ENCODE peak calls at places on chromosomes 4 and X, in five cellular contexts. One of them, this sample, is unnamed.

GRCh38 chrX:118976599-118977340 is 2.4 kb downstream of the LONRF3 start:
- DNase-seq in right lobe of liver: peak
- DNase-seq in MCF 10A: peak
- DNase-seq in cardiac muscle cell: no peak
- DNase-seq in MM.1S: no peak
- DNase-seq in this sample: peak

GRCh38 chrX:150504399-150505186 is 63.8 kb upstream of the MTM1 start:
- DNase-seq in right lobe of liver: no peak
- DNase-seq in MCF 10A: no peak
- DNase-seq in cardiac muscle cell: no peak
- DNase-seq in MM.1S: no peak
- DNase-seq in this sample: no peak

GRCh38 chr4:38062088-38062893 is 102.1 kb downstream of the PTTG2 start:
- DNase-seq in right lobe of liver: peak
- DNase-seq in MCF 10A: peak
- DNase-seq in cardiac muscle cell: peak
- DNase-seq in MM.1S: peak
- DNase-seq in this sample: no peak

GRCh38 chr4:159505275-159505975 is 402.5 kb downstream of the RAPGEF2 start:
- DNase-seq in right lobe of liver: no peak
- DNase-seq in MCF 10A: no peak
- DNase-seq in cardiac muscle cell: no peak
- DNase-seq in MM.1S: no peak
- DNase-seq in this sample: no peak

GRCh38 chr4:5785806-5786680 is 75.0 kb downstream of the EVC start:
- DNase-seq in right lobe of liver: no peak
- DNase-seq in MCF 10A: peak
- DNase-seq in cardiac muscle cell: no peak
- DNase-seq in MM.1S: no peak
- DNase-seq in this sample: no peak

GRCh38 chr4:99790796-99791617 is 25.6 kb upstream of the DAPP1 start:
- DNase-seq in right lobe of liver: no peak
- DNase-seq in MCF 10A: peak
- DNase-seq in cardiac muscle cell: no peak
- DNase-seq in MM.1S: no peak
- DNase-seq in this sample: no peak

GRCh38 chr4:2961411-2962098 is 1.7 kb downstream of the NOP14 start:
- DNase-seq in right lobe of liver: no peak
- DNase-seq in MCF 10A: peak
- DNase-seq in cardiac muscle cell: no peak
- DNase-seq in MM.1S: no peak
- DNase-seq in this sample: no peak

GRCh38 chr4:136241221-136241986 is 1290.9 kb downstream of the PCDH18 start:
- DNase-seq in right lobe of liver: no peak
- DNase-seq in MCF 10A: no peak
- DNase-seq in cardiac muscle cell: no peak
- DNase-seq in MM.1S: no peak
- DNase-seq in this sample: no peak

GRCh38 chr4:75385139-75385538 is 129.1 kb downstream of the RCHY1 start:
- DNase-seq in right lobe of liver: no peak
- DNase-seq in MCF 10A: no peak
- DNase-seq in cardiac muscle cell: no peak
- DNase-seq in MM.1S: no peak
- DNase-seq in this sample: no peak

GRCh38 chr4:8595237-8596087 is 2.9 kb downstream of the CPZ start:
- DNase-seq in right lobe of liver: no peak
- DNase-seq in MCF 10A: peak
- DNase-seq in cardiac muscle cell: no peak
- DNase-seq in MM.1S: no peak
- DNase-seq in this sample: no peak

GRCh38 chr4:37561803-37562207 is 124.4 kb downstream of the RELL1 start:
- DNase-seq in right lobe of liver: no peak
- DNase-seq in MCF 10A: peak
- DNase-seq in cardiac muscle cell: no peak
- DNase-seq in MM.1S: no peak
- DNase-seq in this sample: no peak

GRCh38 chrX:31272472-31272775 is 200.6 kb upstream of the FTHL17 start:
- DNase-seq in right lobe of liver: no peak
- DNase-seq in MCF 10A: no peak
- DNase-seq in cardiac muscle cell: no peak
- DNase-seq in MM.1S: no peak
- DNase-seq in this sample: no peak

GRCh38 chr4:138702471-138702870 is 313.1 kb upstream of the NOCT start:
- DNase-seq in right lobe of liver: no peak
- DNase-seq in MCF 10A: no peak
- DNase-seq in cardiac muscle cell: no peak
- DNase-seq in MM.1S: no peak
- DNase-seq in this sample: no peak

DNA sequence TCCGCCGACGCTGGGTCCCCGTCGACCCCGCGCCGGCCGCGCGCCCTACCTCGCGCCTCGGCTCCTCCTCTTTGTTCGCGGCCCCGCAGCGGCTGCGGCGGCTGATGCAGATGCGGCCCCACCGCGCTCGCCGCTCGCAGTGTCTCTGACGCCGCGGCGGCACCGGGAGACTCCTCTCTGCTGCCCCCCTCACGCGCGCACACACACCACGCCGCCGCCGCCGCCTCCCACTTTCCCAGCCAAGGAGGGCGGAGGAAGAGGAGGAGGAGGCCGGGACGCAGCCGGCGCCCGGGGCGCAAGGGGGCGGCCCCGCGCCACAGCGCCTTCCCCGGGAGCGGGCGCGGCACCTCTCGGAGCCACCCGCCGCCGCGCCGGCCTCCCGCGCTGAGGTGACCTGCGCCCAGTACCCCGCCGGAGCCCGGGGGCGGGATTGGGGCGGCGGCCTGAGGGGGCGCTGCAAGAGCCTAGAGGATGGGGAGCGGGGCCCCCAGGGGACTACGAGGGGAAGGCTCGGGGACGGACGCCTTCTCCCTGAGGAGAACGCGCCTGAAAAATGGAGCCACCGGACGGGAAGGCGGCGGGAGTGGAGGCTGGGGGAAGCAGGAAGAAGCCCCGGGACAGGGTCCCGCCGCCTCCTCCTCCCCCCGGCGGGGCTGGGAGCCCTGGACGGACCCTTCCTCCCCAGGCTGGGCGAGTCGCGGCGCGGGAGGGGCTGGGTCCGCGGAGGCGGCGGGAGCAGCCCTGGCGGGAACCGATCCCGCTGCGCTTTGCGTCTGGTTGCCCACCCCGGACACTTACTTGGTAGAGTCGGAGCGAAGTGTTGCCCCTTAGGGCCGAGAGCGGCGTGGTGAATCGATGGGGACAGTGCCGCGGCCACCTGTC is at the start of gene SH3RF1:
- DNase-seq in right lobe of liver: peak
- DNase-seq in MCF 10A: peak
- DNase-seq in cardiac muscle cell: peak
- DNase-seq in MM.1S: peak
- DNase-seq in this sample: no peak
- TF ChIP-seq CTCF in right lobe of liver: peak
- TF ChIP-seq CTCF in MCF 10A: no peak
- TF ChIP-seq CTCF in cardiac muscle cell: peak
- TF ChIP-seq CTCF in MM.1S: peak
- TF ChIP-seq CTCF in this sample: peak

GRCh38 chr4:22129454-22130075 is 181.0 kb upstream of the KCNIP4 start:
- DNase-seq in right lobe of liver: no peak
- DNase-seq in MCF 10A: peak
- DNase-seq in cardiac muscle cell: peak
- DNase-seq in MM.1S: peak
- DNase-seq in this sample: no peak
- TF ChIP-seq CTCF in right lobe of liver: peak
- TF ChIP-seq CTCF in MCF 10A: peak
- TF ChIP-seq CTCF in cardiac muscle cell: peak
- TF ChIP-seq CTCF in MM.1S: peak
- TF ChIP-seq CTCF in this sample: peak

GRCh38 chrX:3811331-3812311 is 98.2 kb upstream of the PRKX start:
- DNase-seq in right lobe of liver: no peak
- DNase-seq in MCF 10A: peak
- DNase-seq in cardiac muscle cell: peak
- DNase-seq in MM.1S: peak
- DNase-seq in this sample: no peak
- TF ChIP-seq CTCF in right lobe of liver: peak
- TF ChIP-seq CTCF in MCF 10A: peak
- TF ChIP-seq CTCF in cardiac muscle cell: peak
- TF ChIP-seq CTCF in MM.1S: peak
- TF ChIP-seq CTCF in this sample: peak

GRCh38 chrX:41824551-41824950 is 98.8 kb downstream of the CASK start:
- DNase-seq in right lobe of liver: no peak
- DNase-seq in MCF 10A: peak
- DNase-seq in cardiac muscle cell: no peak
- DNase-seq in MM.1S: no peak
- DNase-seq in this sample: no peak
- TF ChIP-seq CTCF in right lobe of liver: no peak
- TF ChIP-seq CTCF in MCF 10A: no peak
- TF ChIP-seq CTCF in cardiac muscle cell: no peak
- TF ChIP-seq CTCF in MM.1S: no peak
- TF ChIP-seq CTCF in this sample: no peak

GRCh38 chr4:14837860-14838259 is 164.4 kb upstream of the CPEB2 start:
- DNase-seq in right lobe of liver: no peak
- DNase-seq in MCF 10A: no peak
- DNase-seq in cardiac muscle cell: no peak
- DNase-seq in MM.1S: no peak
- DNase-seq in this sample: no peak
- TF ChIP-seq CTCF in right lobe of liver: no peak
- TF ChIP-seq CTCF in MCF 10A: no peak
- TF ChIP-seq CTCF in cardiac muscle cell: no peak
- TF ChIP-seq CTCF in MM.1S: no peak
- TF ChIP-seq CTCF in this sample: no peak

This sample was measured in CD14-positive monocyte.